ENCODE peak calls at places on chromosomes 1 and 21, in four cellular contexts. F is H9, O is H1, U is IMR-90. T is an unnamed sample.
A peak's percentile ranks its signal among the peaks of the same experiment; 100 is the strongest.

GRCh38 chr1:234965128-234965527 is 163.5 kb downstream of the TOMM20 start:
- DNase-seq in F (no peak), U (no peak), O (no peak), T (no peak)

GRCh38 chr1:235098547-235098946 is 30.1 kb downstream of the TOMM20 start:
- DNase-seq in U (no peak), O (no peak), F (no peak), T (no peak)

GRCh38 chr1:22830747-22831340 is 120.2 kb downstream of the EPHB2 start:
- DNase-seq in F (no peak), O (no peak), U (no peak), T (no peak)

GRCh38 chr1:27862671-27863551 is 9.4 kb upstream of the THEMIS2 start:
- DNase-seq in O (no peak), F (no peak), U (peak; percentile 99), T (peak; percentile 83)

GRCh38 chr1:208809876-208810275 is 565.7 kb upstream of the PLXNA2 start:
- DNase-seq in U (no peak), O (no peak), F (no peak), T (no peak)

GRCh38 chr21:15840406-15840805 is 110.6 kb downstream of the USP25 start:
- DNase-seq in O (no peak), F (no peak), U (no peak), T (no peak)

GRCh38 chr1:150551784-150552691 is 2.8 kb downstream of the ADAMTSL4 start:
- DNase-seq in F (peak; percentile 46), O (no peak), U (peak; percentile 92), T (peak; percentile 77)

GRCh38 chr1:181015258-181015630 is 7.4 kb downstream of the STX6 start:
- DNase-seq in F (no peak), U (no peak), O (no peak), T (no peak)

GRCh38 chr1:103218369-103218768 is 110.0 kb upstream of the COL11A1 start:
- DNase-seq in O (no peak), U (no peak), F (no peak), T (no peak)

GRCh38 chr21:32136546-32136945 is 142.3 kb downstream of the MIS18A start:
- DNase-seq in U (no peak), F (no peak), O (no peak), T (no peak)

GRCh38 chr1:110936567-110936966 is 27.2 kb downstream of the LRIF1 start:
- DNase-seq in F (no peak), U (no peak), O (no peak), T (no peak)

GRCh38 chr1:241821363-241821762 is 26.6 kb upstream of the EXO1 start:
- DNase-seq in U (peak; percentile 91), F (no peak), O (no peak), T (no peak)

GRCh38 chr1:109881906-109882287 is 28.8 kb upstream of the CSF1 start:
- DNase-seq in F (no peak), O (no peak), U (no peak), T (no peak)

GRCh38 chr1:78617615-78618026 is 2.6 kb upstream of the IFI44L start:
- DNase-seq in F (peak; percentile 73), U (peak; percentile 85), O (peak; percentile 13), T (peak; percentile 89)

GRCh38 chr1:101002551-101002950 is 23.0 kb downstream of the DPH5 start:
- DNase-seq in U (peak; percentile 47), O (no peak), F (no peak), T (peak; percentile 91)

GRCh38 chr1:167763525-167764220 is 41.9 kb downstream of the MPZL1 start:
- DNase-seq in F (no peak), U (no peak), O (no peak), T (no peak)

GRCh38 chr1:12040457-12041051 is 21.3 kb downstream of the MIIP start:
- DNase-seq in O (no peak), U (peak; percentile 95), F (no peak), T (no peak)

GRCh38 chr1:151166506-151166956 is 587 bp downstream of the SCNM1 start:
- DNase-seq in F (no peak), U (peak; percentile 73), O (no peak), T (peak; percentile 71)

GRCh38 chr1:22229374-22229773 is 86.5 kb upstream of the WNT4 start:
- DNase-seq in F (no peak), U (peak; percentile 51), O (no peak), T (peak; percentile 83)

GRCh38 chr1:179251675-179252074 is 22.2 kb upstream of the ABL2 start:
- DNase-seq in O (no peak), F (no peak), U (peak; percentile 67), T (peak; percentile 49)

GRCh38 chr1:44847786-44848185 is 4.7 kb upstream of the PTCH2 start:
- DNase-seq in U (no peak), O (no peak), F (no peak), T (no peak)

GRCh38 chr1:17420361-17420760 is 19.1 kb downstream of the RCC2 start:
- DNase-seq in U (no peak), F (no peak), O (no peak), T (no peak)

GRCh38 chr1:162055062-162055461 is 14.4 kb upstream of the NOS1AP start:
- DNase-seq in F (no peak), U (peak; percentile 87), O (no peak), T (no peak)

GRCh38 chr1:6981595-6981994 is 196.3 kb downstream of the CAMTA1 start:
- DNase-seq in O (no peak), F (no peak), U (no peak), T (no peak)

GRCh38 chr1:91018006-91018405 is 3.8 kb downstream of the ZNF644 start:
- DNase-seq in O (no peak), F (no peak), U (no peak), T (peak; percentile 57)

DNA sequence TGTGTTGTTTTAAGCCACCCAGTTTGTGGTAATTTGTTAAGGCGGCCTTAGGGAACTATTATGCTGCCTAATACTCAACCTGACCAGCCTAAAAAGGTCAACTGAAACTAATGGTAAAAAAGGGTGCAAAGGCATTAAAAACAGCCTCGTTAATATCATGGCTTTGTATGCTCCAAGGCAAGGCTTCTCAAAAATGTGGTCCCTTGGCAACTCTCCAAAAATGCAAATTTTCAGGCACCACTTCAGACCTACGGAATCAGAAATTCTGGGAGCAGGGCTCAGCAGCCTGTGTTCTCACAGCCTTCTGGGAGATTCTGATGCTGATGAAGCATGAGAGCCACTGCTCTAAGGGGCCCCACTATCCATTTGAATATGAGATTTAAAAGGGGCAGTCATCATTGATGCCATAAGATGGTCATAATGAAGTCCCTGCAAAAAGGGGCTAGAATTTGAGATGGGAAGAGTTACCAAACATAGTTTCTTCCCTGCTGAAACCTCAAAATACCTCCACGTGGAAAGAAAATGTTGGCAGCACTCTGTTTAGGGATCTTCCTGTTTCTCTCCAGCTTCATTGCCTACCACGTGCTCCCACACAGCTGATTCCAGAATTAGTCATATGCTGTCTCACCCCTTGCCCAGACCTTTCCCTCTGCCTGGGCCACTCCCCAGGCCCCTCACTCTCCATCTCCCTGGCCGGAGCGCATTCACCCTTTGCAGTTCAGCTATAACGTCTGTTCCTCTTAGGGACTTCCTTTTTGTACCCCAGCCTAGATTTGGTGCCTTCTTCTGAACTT is 46.7 kb downstream of the PHC2 start:
- DNase-seq in F (no peak), U (peak; percentile 86), O (no peak), T (no peak)
- H4K8ac ChIP-seq in F (no peak overlapping the region), U (peak overlapping the region; percentile 72), O (no peak overlapping the region), T (no peak overlapping the region)

GRCh38 chr21:46001821-46002681 is 20.5 kb downstream of the COL6A1 start:
- DNase-seq in U (no peak), F (peak; percentile 21), O (no peak), T (no peak)

GRCh38 chr21:46004168-46004861 is 22.7 kb downstream of the COL6A1 start:
- DNase-seq in U (no peak), O (no peak), F (peak; percentile 24), T (no peak)

GRCh38 chr21:46000731-46001641 is 19.4 kb downstream of the COL6A1 start:
- DNase-seq in O (no peak), U (no peak), F (peak; percentile 38), T (no peak)

GRCh38 chr21:46003575-46004007 is 22.0 kb downstream of the COL6A1 start:
- DNase-seq in U (no peak), O (no peak), F (peak; percentile 26), T (no peak)

DNA sequence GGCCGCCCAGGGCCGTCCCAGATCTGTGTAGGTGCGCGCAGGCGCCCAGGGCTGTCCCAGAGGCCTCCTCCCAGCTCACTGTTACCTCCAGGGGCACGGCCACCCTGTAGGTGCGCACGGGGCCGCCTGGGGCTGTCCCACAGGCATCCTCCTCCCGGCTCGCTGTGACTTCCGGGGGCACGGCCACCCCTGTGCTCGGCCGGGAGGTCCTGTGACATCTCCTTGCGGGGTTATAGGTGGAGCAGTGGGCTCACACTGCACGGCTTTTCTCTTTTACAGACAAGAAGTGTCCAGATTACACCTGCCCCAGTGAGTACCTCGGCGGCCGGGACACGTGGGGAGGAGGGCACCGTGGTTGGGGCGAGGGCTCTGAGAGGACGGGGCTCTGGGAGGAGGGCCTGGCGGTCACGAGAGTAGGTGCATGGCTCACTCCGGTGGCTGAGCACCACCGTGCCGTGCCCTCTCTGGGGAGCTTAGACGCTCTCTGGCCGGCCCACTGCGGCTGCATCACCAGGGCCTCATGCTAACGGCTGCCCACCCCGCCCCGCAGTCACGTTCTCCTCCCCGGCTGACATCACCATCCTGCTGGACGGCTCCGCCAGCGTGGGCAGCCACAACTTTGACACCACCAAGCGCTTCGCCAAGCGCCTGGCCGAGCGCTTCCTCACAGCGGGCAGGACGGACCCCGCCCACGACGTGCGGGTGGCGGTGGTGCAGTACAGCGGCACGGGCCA is 21.4 kb downstream of the COL6A1 start:
- DNase-seq in U (no peak), O (no peak), F (peak; percentile 25), T (no peak)
- H4K8ac ChIP-seq in U (no peak overlapping the region), O (no peak overlapping the region), F (no peak overlapping the region), T (no peak overlapping the region)

DNA sequence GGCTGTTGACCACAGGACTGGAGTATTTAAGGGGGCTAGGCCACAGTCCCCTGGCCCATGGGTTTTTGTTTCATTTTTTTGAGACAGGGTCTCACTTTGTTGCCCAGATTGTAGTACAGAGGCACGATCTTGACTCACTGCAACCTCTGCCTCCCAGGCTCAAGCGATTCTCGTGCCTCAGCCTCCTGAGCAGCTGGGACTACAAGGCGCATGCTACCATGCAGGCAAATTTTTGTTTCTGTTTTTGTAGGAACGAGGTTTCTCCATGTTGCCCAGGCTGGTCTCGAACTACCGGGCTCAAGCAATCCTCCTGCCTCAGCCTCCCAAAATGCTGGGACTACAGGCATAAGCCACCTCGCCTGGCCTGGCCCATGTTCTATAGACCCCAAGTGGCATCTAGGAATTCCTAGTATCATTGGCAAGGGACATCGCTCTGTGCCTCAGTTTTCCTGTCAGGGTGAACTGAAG is 14.6 kb downstream of the NES start:
- DNase-seq in F (no peak), U (no peak), O (no peak), T (no peak)
- H4K8ac ChIP-seq in F (no peak overlapping the region), U (peak overlapping the region; percentile 79), O (no peak overlapping the region), T (no peak overlapping the region)

GRCh38 chr1:58396150-58396549 is 150.4 kb downstream of the OMA1 start:
- DNase-seq in F (no peak), O (no peak), U (no peak), T (no peak)

GRCh38 chr1:58398714-58399113 is 147.8 kb downstream of the OMA1 start:
- DNase-seq in F (no peak), U (no peak), O (no peak), T (no peak)

GRCh38 chr1:58397187-58397820 is 149.2 kb downstream of the OMA1 start:
- DNase-seq in O (no peak), F (no peak), U (peak; percentile 80), T (peak; percentile 90)

GRCh38 chr1:58392083-58392482 is 154.4 kb downstream of the OMA1 start:
- DNase-seq in O (no peak), U (no peak), F (no peak), T (no peak)

DNA sequence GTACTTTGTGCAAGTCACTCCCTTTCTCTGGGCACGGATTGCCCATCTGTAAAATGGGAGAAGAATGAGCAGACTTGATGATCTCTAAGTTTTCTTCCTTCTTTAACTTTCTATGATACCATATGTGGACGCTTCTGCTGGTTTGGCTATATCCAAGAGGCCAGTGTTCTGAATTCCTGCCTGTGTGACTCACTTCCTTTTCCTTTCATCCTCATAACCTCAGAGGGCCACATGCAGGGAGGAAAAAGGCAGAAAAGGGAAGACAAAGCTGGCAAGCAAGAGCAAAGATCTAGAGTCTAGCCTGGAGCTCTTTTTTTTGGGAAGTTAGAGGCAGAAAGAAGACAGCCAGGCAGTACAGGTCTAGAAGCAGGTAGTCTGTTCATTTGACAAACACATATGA is 151.2 kb downstream of the OMA1 start:
- DNase-seq in U (peak; percentile 91), F (peak; percentile 36), O (no peak), T (peak; percentile 86)
- H4K8ac ChIP-seq in U (peak overlapping the region; percentile 91), F (no peak overlapping the region), O (no peak overlapping the region), T (no peak overlapping the region)